ENCODE peak calls at places on chromosomes 4 and X, in nine cellular contexts. B, N, F, P, A, Y, V, D and O are unnamed samples.

GRCh38 chr4:176187610-176188009 is 7.8 kb downstream of the SPATA4 start:
- DNase-seq in B (no peak), N (no peak), F (no peak), P (no peak), A (no peak), Y (no peak), V (no peak), D (no peak), O (no peak)

GRCh38 chr4:184473265-184473514 is 1.2 kb downstream of the IRF2 start:
- DNase-seq in B (no peak), N (no peak), F (no peak), P (no peak), A (no peak), Y (peak; percentile 90), V (peak; percentile 41), D (no peak), O (no peak)

GRCh38 chr4:10168151-10168550 is 51.6 kb upstream of the WDR1 start:
- DNase-seq in B (no peak), N (no peak), F (no peak), P (no peak), A (no peak), Y (no peak), V (no peak), D (no peak), O (no peak)

GRCh38 chr4:73608677-73609594 is 11.3 kb downstream of the RASSF6 start:
- DNase-seq in B (no peak), N (no peak), F (no peak), P (no peak), A (no peak), Y (no peak), V (no peak), D (no peak), O (no peak)

GRCh38 chrX:124497386-124497785 is 151.0 kb downstream of the SH2D1A start:
- DNase-seq in B (no peak), N (no peak), F (no peak), P (no peak), A (no peak), Y (no peak), V (no peak), D (no peak), O (no peak)

GRCh38 chr4:40612831-40613230 is 16.8 kb downstream of the RBM47 start:
- DNase-seq in B (no peak), N (no peak), F (no peak), P (no peak), A (no peak), Y (no peak), V (no peak), D (no peak), O (no peak)

GRCh38 chr4:155566241-155566823 is 100.3 kb upstream of the GUCY1A1 start:
- DNase-seq in B (no peak), N (no peak), F (no peak), P (no peak), A (no peak), Y (no peak), V (no peak), D (no peak), O (no peak)

GRCh38 chr4:20391224-20391623 is 139.5 kb downstream of the SLIT2 start:
- DNase-seq in B (no peak), N (no peak), F (no peak), P (no peak), A (no peak), Y (no peak), V (no peak), D (no peak), O (no peak)

GRCh38 chrX:50579955-50580354 is 109.3 kb upstream of the DGKK start:
- DNase-seq in B (no peak), N (no peak), F (no peak), P (no peak), A (peak; percentile 18), Y (no peak), V (peak; percentile 55), D (peak; percentile 41), O (no peak)

DNA sequence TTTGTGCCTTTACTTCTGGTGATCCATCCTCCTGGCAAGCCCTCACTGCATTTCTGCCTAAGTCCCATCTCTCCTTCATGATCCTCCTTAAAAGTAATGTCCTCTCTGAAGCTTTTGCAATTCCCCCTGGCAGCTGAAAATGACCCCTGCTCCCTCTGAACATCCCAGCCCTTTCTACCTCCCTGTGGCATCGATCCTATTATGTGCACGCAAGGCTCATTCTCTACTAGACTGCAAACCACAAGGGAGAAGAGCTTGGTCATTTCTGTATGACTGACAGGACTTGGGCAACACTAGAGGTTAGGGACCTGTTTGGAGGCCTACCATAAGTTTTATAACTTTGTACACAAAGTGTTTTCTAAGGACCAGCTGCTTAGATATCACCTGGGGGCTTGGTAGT is 50.8 kb upstream of the RAP2C start:
- DNase-seq in B (no peak), N (no peak), F (no peak), P (no peak), A (no peak), Y (no peak), V (no peak), D (no peak), O (no peak)
- H3K27ac ChIP-seq in B (no peak overlapping the region), N (no peak overlapping the region), F (peak overlapping the region; percentile 75), P (peak overlapping the region; percentile 58), A (no peak overlapping the region), Y (no peak overlapping the region), V (no peak overlapping the region), D (no peak overlapping the region), O (no peak overlapping the region)

DNA sequence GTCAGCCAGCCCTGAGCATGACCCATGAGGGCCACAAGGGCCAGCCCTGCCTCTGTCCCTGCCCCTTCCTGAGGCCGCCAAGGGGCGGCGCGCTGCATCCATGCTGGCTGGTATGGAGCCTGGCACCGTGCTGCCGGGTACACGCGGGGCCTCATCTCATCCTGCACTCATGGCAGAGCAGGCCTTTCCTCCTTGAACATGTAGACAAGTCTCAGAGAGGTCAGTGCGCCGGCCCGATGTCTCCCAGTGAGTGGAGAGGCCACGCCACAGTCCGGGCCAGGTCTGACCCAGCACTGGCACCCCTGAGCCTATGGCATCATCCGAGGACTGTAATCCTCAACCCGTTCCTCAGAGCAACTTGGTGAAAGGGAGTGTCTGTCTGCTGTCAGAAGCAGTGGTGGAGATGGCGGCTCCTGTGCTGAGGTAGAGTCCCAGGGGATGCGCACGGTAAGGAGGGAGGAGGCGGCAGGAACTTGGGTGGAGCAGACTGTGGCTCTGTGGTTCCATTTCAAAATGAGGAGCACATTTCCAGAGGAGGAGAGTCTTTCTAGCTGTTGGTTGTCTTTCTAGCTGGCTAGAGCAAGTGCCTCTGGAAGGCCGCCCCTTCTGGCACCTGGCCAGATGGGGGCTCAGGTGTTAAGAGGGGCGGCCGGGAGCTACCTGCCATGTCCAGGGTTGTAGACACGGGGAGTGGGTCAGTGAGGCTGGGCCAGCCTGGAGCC is 32.8 kb downstream of the TRMT44 start:
- DNase-seq in B (no peak), N (no peak), F (peak; percentile 48), P (no peak), A (no peak), Y (no peak), V (no peak), D (no peak), O (no peak)
- TF ChIP-seq CTCF in B (no peak), N (no peak), F (peak; percentile 5), P (no peak), A (no peak), Y (no peak), V (no peak), D (no peak), O (no peak)

DNA sequence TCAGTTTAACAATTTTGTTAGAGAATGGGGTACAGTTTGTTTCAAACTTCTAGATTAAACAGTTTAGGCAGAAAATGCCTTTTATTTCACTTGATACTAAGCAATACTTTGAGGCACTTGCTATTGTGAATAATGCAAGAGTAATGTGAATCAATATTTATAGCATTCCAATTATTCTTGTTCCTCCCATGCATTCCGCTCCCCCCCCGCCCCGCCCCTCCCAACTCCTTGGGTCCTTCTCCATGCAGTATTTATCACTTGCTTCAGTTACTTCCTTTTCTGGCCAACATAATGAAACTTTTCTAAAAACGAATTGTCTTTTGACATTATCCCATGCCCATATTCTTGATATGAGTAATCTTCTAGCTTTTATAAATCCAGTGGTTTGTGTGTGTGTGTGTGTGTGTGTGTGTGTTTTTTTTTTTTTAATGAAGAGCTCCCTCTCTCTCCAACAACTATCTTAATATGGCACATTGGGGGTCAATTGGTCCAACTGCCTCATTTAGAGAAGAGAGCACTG is 1.6 kb downstream of the BANK1 start:
- DNase-seq in B (no peak), N (no peak), F (no peak), P (no peak), A (no peak), Y (no peak), V (no peak), D (no peak), O (no peak)
- H3K27ac ChIP-seq in B (no peak overlapping the region), N (no peak overlapping the region), F (no peak overlapping the region), P (no peak overlapping the region), A (no peak overlapping the region), Y (peak overlapping the region; percentile 91), V (no peak overlapping the region), D (no peak overlapping the region), O (no peak overlapping the region)

GRCh38 chr4:119035941-119036737 is 99.5 kb upstream of the MYOZ2 start:
- DNase-seq in B (no peak), N (peak; percentile 72), F (no peak), P (no peak), A (no peak), Y (no peak), V (no peak), D (peak; percentile 42), O (no peak)

GRCh38 chr4:119037709-119038463 is 97.7 kb upstream of the MYOZ2 start:
- DNase-seq in B (no peak), N (no peak), F (no peak), P (no peak), A (no peak), Y (no peak), V (no peak), D (no peak), O (no peak)

GRCh38 chr4:119031218-119031617 is 104.4 kb upstream of the MYOZ2 start:
- DNase-seq in B (no peak), N (no peak), F (no peak), P (no peak), A (no peak), Y (no peak), V (no peak), D (no peak), O (no peak)

GRCh38 chr4:119032921-119033685 is 102.5 kb upstream of the MYOZ2 start:
- DNase-seq in B (no peak), N (no peak), F (no peak), P (no peak), A (no peak), Y (no peak), V (no peak), D (no peak), O (no peak)

GRCh38 chr4:119034276-119035008 is 101.2 kb upstream of the MYOZ2 start:
- DNase-seq in B (no peak), N (no peak), F (no peak), P (no peak), A (no peak), Y (no peak), V (no peak), D (no peak), O (no peak)
- TF ChIP-seq CTCF in B (no peak), N (peak; percentile 27), F (no peak), P (no peak), A (no peak), Y (no peak), V (no peak), D (no peak), O (no peak)

DNA sequence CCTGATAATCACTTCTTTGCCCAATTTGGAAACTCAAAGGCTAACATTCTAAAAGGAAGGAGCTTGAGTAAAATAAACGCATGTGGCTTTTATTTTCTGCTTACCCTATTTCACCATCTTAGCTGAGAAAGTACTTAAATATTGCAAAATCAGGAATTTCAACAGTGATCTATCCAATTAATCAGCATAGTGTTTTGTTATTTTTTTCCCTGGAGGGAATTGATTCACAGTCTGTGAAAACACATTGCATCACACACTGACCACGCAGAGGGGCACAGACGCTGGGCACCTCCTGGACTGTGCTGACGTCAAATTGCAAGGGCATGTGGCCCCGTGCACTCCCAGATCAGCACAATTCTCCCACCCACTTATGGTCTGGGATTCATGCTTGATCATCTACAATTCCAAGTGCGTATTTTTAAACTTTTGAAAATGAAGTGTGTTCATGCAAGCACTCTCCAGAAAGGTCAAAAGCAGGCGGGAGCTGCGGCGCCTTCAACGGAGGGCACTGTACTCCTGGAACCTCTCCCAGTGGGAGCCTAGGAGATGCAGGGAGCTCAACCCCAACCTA is 320.6 kb upstream of the PPARGC1A start:
- DNase-seq in B (no peak), N (peak; percentile 82), F (peak; percentile 17), P (no peak), A (no peak), Y (no peak), V (peak; percentile 43), D (peak; percentile 79), O (peak; percentile 78)
- H3K27ac ChIP-seq in B (no peak overlapping the region), N (no peak overlapping the region), F (no peak overlapping the region), P (no peak overlapping the region), A (no peak overlapping the region), Y (no peak overlapping the region), V (no peak overlapping the region), D (peak overlapping the region; percentile 35), O (no peak overlapping the region)